ENCODE peak calls at places on chromosomes 12 and 14, in ten cellular contexts. E is SK-N-SH, Y is stomach, S is tibial nerve, T is A549, B is ovary, F is upper lobe of left lung, U is transverse colon, Z is sigmoid colon, D is H1. H is an unnamed sample.

GRCh38 chr14:102768223-102769048 is 8.8 kb upstream of the TRAF3 start:
- DNase-seq in S (no peak), F (peak; percentile 50), Y (no peak), T (no peak), D (no peak), Z (no peak), E (no peak), U (no peak), B (no peak), H (no peak)

GRCh38 chr14:60561845-60562746 is 53.1 kb downstream of the SIX6 start:
- DNase-seq in T (peak; percentile 81), U (peak; percentile 11), F (no peak), Z (peak; percentile 67), Y (peak; percentile 44), D (peak; percentile 60), B (peak; percentile 53), E (peak; percentile 36), S (no peak), H (no peak)

GRCh38 chr12:29725587-29726320 is 58.0 kb downstream of the TMTC1 start:
- DNase-seq in F (no peak), Z (peak; percentile 72), D (no peak), S (peak; percentile 38), U (peak; percentile 19), E (peak; percentile 26), T (no peak), B (peak; percentile 77), Y (no peak), H (no peak)

GRCh38 chr12:95484524-95484923 is 10.6 kb downstream of the METAP2 start:
- DNase-seq in T (no peak), Z (no peak), D (no peak), U (no peak), E (peak; percentile 13), Y (no peak), S (no peak), F (no peak), B (no peak), H (no peak)

GRCh38 chr14:92584856-92585255 is 71.3 kb downstream of the RIN3 start:
- DNase-seq in S (no peak), U (no peak), Y (no peak), B (no peak), T (no peak), D (no peak), F (no peak), Z (peak; percentile 58), E (no peak), H (no peak)

GRCh38 chr14:89858084-89858483 is 96.4 kb downstream of the EFCAB11 start:
- DNase-seq in E (no peak), F (no peak), Y (no peak), Z (no peak), T (no peak), S (no peak), B (no peak), D (peak; percentile 7), U (no peak), H (no peak)

GRCh38 chr12:49537709-49538601 is 875 bp upstream of the KCNH3 start:
- DNase-seq in D (no peak), U (no peak), B (no peak), Y (peak; percentile 29), F (no peak), T (no peak), S (no peak), Z (peak; percentile 56), E (peak; percentile 74), H (no peak)

GRCh38 chr12:118526255-118527095 is 150.1 kb downstream of the SUDS3 start:
- DNase-seq in B (peak; percentile 44), E (no peak), Y (no peak), U (no peak), D (no peak), Z (no peak), T (no peak), F (no peak), S (no peak), H (no peak)

GRCh38 chr12:56991319-56991906 is 14.9 kb downstream of the ZBTB39 start:
- DNase-seq in F (peak; percentile 38), B (no peak), U (peak; percentile 46), T (no peak), S (no peak), D (peak; percentile 33), Y (no peak), Z (peak; percentile 78), E (no peak), H (peak; percentile 87)

GRCh38 chr14:105857223-105857815 is 330.9 kb downstream of the TMEM121 start:
- DNase-seq in S (peak; percentile 2), F (peak; percentile 14), Z (peak; percentile 33), E (no peak), Y (no peak), D (no peak), B (peak; percentile 13), U (peak; percentile 5), T (no peak), H (no peak)

GRCh38 chr12:42086021-42086420 is 58.7 kb downstream of the GXYLT1 start:
- DNase-seq in F (no peak), E (no peak), U (no peak), T (no peak), S (no peak), B (no peak), Y (no peak), D (no peak), Z (no peak), H (no peak)

DNA sequence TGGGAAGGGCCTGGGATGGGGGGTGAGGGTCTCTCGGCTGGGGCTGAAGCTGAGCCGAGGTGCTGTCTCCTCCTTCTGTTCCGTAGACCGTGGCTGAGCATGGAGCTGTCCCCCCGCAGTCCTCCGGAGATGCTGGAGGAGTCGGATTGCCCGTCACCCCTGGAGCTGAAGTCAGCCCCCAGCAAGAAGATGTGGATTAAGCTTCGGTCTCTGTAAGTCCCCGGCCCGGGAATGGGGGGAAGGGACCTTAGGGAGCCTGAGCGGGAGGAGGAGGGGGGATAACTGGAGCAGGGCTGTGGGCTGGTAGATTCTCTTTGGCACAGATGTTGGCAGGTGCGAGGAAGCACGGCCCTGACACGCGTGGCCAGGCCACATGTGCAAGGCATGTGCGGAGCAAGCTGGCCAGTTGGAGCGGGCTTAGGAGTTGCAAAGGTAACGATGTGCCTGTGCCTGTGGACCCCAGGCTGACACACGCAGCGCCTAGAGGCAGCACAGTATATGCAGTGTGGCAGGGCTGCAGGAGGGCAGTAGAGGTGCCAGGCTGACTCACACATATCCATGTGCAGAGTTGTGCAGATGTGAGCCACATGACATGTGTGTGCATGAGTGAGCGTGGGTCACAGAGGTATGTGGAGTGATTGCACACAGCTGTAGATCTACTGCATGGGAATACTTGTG is 512 bp downstream of the PDE1B start:
- DNase-seq in Z (peak; percentile 69), D (no peak), E (no peak), Y (no peak), S (no peak), U (no peak), T (no peak), F (no peak), B (peak; percentile 48), H (no peak)
- H3K4me3 ChIP-seq in Z (peak overlapping the region; percentile 18), D (peak overlapping the region; percentile 64), E (no peak overlapping the region), Y (peak overlapping the region; percentile 48), S (peak overlapping the region; percentile 48), U (peak overlapping the region; percentile 18), T (peak overlapping the region; percentile 43), F (no peak overlapping the region), B (peak overlapping the region; percentile 34), H (peak overlapping the region; percentile 53)

GRCh38 chr12:53338916-53339315 is 2.8 kb upstream of the SP7 start:
- DNase-seq in F (no peak), D (no peak), T (no peak), U (no peak), S (no peak), Y (no peak), Z (no peak), B (no peak), E (peak; percentile 72), H (no peak)
- TF ChIP-seq EP300 in F (no peak), D (no peak), T (no peak), U (no peak), S (no peak), Y (no peak), Z (no peak), B (no peak), E (no peak), H (no peak)

GRCh38 chr12:131894981-131895639 is 688 bp downstream of the ULK1 start:
- DNase-seq in F (no peak), E (peak; percentile 53), B (peak; percentile 65), Z (peak; percentile 72), D (peak; percentile 57), S (no peak), U (peak; percentile 31), T (peak; percentile 49), Y (peak; percentile 30), H (no peak)

GRCh38 chr12:131895640-131896079 is 1.2 kb downstream of the ULK1 start:
- DNase-seq in F (no peak), D (no peak), S (no peak), B (no peak), Z (no peak), T (no peak), U (no peak), Y (no peak), E (no peak), H (no peak)

GRCh38 chr12:131894313-131894860 is at the start of gene ULK1:
- DNase-seq in E (peak; percentile 100), T (peak; percentile 90), D (peak; percentile 97), Z (peak; percentile 98), U (peak; percentile 95), B (peak; percentile 97), Y (peak; percentile 97), S (peak; percentile 90), F (peak; percentile 92), H (peak; percentile 98)

GRCh38 chr12:131892711-131893604 is 1.5 kb upstream of the ULK1 start:
- DNase-seq in S (no peak), Z (no peak), F (no peak), B (peak; percentile 40), U (no peak), E (no peak), D (no peak), T (no peak), Y (no peak), H (no peak)

GRCh38 chr12:131893605-131894312 is 663 bp upstream of the ULK1 start:
- DNase-seq in Y (no peak), Z (no peak), E (no peak), S (no peak), T (no peak), F (no peak), D (no peak), B (no peak), U (no peak), H (no peak)
- H3K4me1 ChIP-seq in Y (peaks cover 45% of the 10 kb centered on the region), Z (peaks cover 32% of the 10 kb centered on the region), E (peaks cover 18% of the 10 kb centered on the region), S (peaks cover 39% of the 10 kb centered on the region), T (peaks cover 20% of the 10 kb centered on the region), F (peaks cover 22% of the 10 kb centered on the region), D (peaks cover 12% of the 10 kb centered on the region), B (peaks cover 5% of the 10 kb centered on the region), U (peaks cover 22% of the 10 kb centered on the region), H (peaks cover 38% of the 10 kb centered on the region)

DNA sequence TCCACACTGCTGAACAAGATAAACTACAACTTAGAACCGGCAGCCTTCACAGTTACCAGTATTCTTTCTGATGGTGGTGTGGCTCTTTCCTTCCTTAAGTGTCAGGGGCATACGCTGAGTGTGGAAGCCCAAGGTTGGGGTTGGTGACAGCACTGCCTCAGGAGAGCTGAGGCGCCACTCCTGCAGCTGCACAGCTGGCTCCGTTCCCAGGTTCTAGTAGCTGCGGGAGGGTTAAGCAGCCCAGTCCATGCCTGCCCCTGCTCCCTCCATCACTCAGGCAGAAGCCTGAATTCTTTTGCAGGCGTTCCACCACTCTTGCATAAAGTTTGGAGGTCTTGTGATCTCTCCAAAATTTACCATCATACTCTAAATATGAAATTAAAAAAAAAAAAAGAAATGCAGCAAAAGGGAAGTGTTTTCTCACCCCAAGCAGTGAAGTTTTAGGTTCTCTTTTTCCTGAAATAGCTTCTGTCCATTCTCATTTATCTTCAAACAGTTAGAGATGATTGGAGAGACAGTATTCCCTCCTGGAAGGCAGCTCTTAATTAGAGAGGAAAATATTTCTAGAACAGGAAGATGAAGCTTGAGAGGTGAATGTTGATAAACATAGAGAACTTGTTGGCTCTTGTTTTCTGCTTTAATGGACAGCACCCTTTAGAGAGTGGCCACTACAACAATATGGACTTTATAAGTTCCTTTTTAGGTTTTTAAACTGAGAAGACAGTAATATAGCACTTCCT is 136.1 kb downstream of the FGD4 start:
- DNase-seq in S (peak; percentile 57), Y (peak; percentile 88), F (peak; percentile 91), T (peak; percentile 46), D (no peak), B (peak; percentile 74), Z (peak; percentile 83), E (peak; percentile 81), U (peak; percentile 84), H (no peak)
- H3K4me3 ChIP-seq in S (peak overlapping the region; percentile 29), Y (peak overlapping the region; percentile 39), F (peak overlapping the region; percentile 16), T (peak overlapping the region; percentile 42), D (no peak overlapping the region), B (peak overlapping the region; percentile 35), Z (peak overlapping the region; percentile 14), E (no peak overlapping the region), U (peak overlapping the region; percentile 1), H (peak overlapping the region; percentile 45)

H was measured in esophagus muscularis mucosa.